ENCODE peak calls at places on chromosome 3, in five cellular contexts. One of them, this sample, is unnamed.

GRCh38 chr3:186198442-186198841 is 89.6 kb upstream of the ETV5 start:
- DNase-seq in islet precursor cell: no peak
- DNase-seq in stimulated activated CD8-positive, alpha-beta memory T cell treated with anti-CD3 and anti-CD28 coated beads, Interleukin-2, amount 100 ng/mL, for 1 hour: no peak
- DNase-seq in tibial nerve: no peak
- DNase-seq in lower lobe of right lung: no peak
- DNase-seq in this sample: no peak

GRCh38 chr3:154954750-154955149 is 125.4 kb upstream of the MME start:
- DNase-seq in islet precursor cell: no peak
- DNase-seq in tibial nerve: no peak
- DNase-seq in lower lobe of right lung: no peak
- DNase-seq in stimulated activated CD8-positive, alpha-beta memory T cell treated with anti-CD3 and anti-CD28 coated beads, Interleukin-2, amount 100 ng/mL, for 1 hour: no peak
- DNase-seq in this sample: no peak

GRCh38 chr3:25493246-25493645 is 65.2 kb downstream of the RARB start:
- DNase-seq in stimulated activated CD8-positive, alpha-beta memory T cell treated with anti-CD3 and anti-CD28 coated beads, Interleukin-2, amount 100 ng/mL, for 1 hour: no peak
- DNase-seq in islet precursor cell: no peak
- DNase-seq in tibial nerve: no peak
- DNase-seq in lower lobe of right lung: no peak
- DNase-seq in this sample: no peak

GRCh38 chr3:179067291-179067690 is 4.3 kb downstream of the ZMAT3 start:
- DNase-seq in tibial nerve: no peak
- DNase-seq in islet precursor cell: no peak
- DNase-seq in lower lobe of right lung: no peak
- DNase-seq in stimulated activated CD8-positive, alpha-beta memory T cell treated with anti-CD3 and anti-CD28 coated beads, Interleukin-2, amount 100 ng/mL, for 1 hour: no peak
- DNase-seq in this sample: no peak

GRCh38 chr3:58004972-58005371 is 3.2 kb upstream of the FLNB start:
- DNase-seq in lower lobe of right lung: no peak
- DNase-seq in islet precursor cell: no peak
- DNase-seq in stimulated activated CD8-positive, alpha-beta memory T cell treated with anti-CD3 and anti-CD28 coated beads, Interleukin-2, amount 100 ng/mL, for 1 hour: no peak
- DNase-seq in tibial nerve: no peak
- DNase-seq in this sample: no peak

GRCh38 chr3:197789309-197789708 is 1.7 kb upstream of the LRCH3 start:
- DNase-seq in tibial nerve: no peak
- DNase-seq in islet precursor cell: no peak
- DNase-seq in lower lobe of right lung: no peak
- DNase-seq in stimulated activated CD8-positive, alpha-beta memory T cell treated with anti-CD3 and anti-CD28 coated beads, Interleukin-2, amount 100 ng/mL, for 1 hour: no peak
- DNase-seq in this sample: no peak

GRCh38 chr3:154987846-154988245 is 92.3 kb upstream of the MME start:
- DNase-seq in stimulated activated CD8-positive, alpha-beta memory T cell treated with anti-CD3 and anti-CD28 coated beads, Interleukin-2, amount 100 ng/mL, for 1 hour: no peak
- DNase-seq in tibial nerve: no peak
- DNase-seq in lower lobe of right lung: no peak
- DNase-seq in islet precursor cell: no peak
- DNase-seq in this sample: no peak

GRCh38 chr3:146640955-146641867 is 36.1 kb upstream of the PLSCR5 start:
- DNase-seq in stimulated activated CD8-positive, alpha-beta memory T cell treated with anti-CD3 and anti-CD28 coated beads, Interleukin-2, amount 100 ng/mL, for 1 hour: no peak
- DNase-seq in islet precursor cell: peak; percentile 50
- DNase-seq in tibial nerve: no peak
- DNase-seq in lower lobe of right lung: no peak
- DNase-seq in this sample: no peak

GRCh38 chr3:186311431-186311830 is 50.6 kb downstream of the DGKG start:
- DNase-seq in stimulated activated CD8-positive, alpha-beta memory T cell treated with anti-CD3 and anti-CD28 coated beads, Interleukin-2, amount 100 ng/mL, for 1 hour: no peak
- DNase-seq in tibial nerve: no peak
- DNase-seq in islet precursor cell: no peak
- DNase-seq in lower lobe of right lung: no peak
- DNase-seq in this sample: no peak

GRCh38 chr3:52047295-52047960 is 8.9 kb downstream of the DUSP7 start:
- DNase-seq in islet precursor cell: no peak
- DNase-seq in stimulated activated CD8-positive, alpha-beta memory T cell treated with anti-CD3 and anti-CD28 coated beads, Interleukin-2, amount 100 ng/mL, for 1 hour: no peak
- DNase-seq in tibial nerve: no peak
- DNase-seq in lower lobe of right lung: peak; percentile 61
- DNase-seq in this sample: no peak

GRCh38 chr3:171116365-171116764 is 89.8 kb upstream of the SLC2A2 start:
- DNase-seq in lower lobe of right lung: no peak
- DNase-seq in tibial nerve: no peak
- DNase-seq in islet precursor cell: no peak
- DNase-seq in stimulated activated CD8-positive, alpha-beta memory T cell treated with anti-CD3 and anti-CD28 coated beads, Interleukin-2, amount 100 ng/mL, for 1 hour: no peak
- DNase-seq in this sample: no peak

GRCh38 chr3:64666171-64666581 is 21.6 kb downstream of the ADAMTS9 start:
- DNase-seq in stimulated activated CD8-positive, alpha-beta memory T cell treated with anti-CD3 and anti-CD28 coated beads, Interleukin-2, amount 100 ng/mL, for 1 hour: no peak
- DNase-seq in islet precursor cell: no peak
- DNase-seq in tibial nerve: no peak
- DNase-seq in lower lobe of right lung: no peak
- DNase-seq in this sample: no peak

GRCh38 chr3:144162042-144162441 is 190.4 kb downstream of the DIPK2A start:
- DNase-seq in tibial nerve: no peak
- DNase-seq in islet precursor cell: no peak
- DNase-seq in stimulated activated CD8-positive, alpha-beta memory T cell treated with anti-CD3 and anti-CD28 coated beads, Interleukin-2, amount 100 ng/mL, for 1 hour: no peak
- DNase-seq in lower lobe of right lung: no peak
- DNase-seq in this sample: no peak

GRCh38 chr3:47193871-47194859 is 30.3 kb upstream of the SETD2 start:
- DNase-seq in stimulated activated CD8-positive, alpha-beta memory T cell treated with anti-CD3 and anti-CD28 coated beads, Interleukin-2, amount 100 ng/mL, for 1 hour: no peak
- DNase-seq in lower lobe of right lung: no peak
- DNase-seq in tibial nerve: no peak
- DNase-seq in islet precursor cell: no peak
- DNase-seq in this sample: no peak

GRCh38 chr3:38985581-38985980 is 66.2 kb downstream of the SCN11A start:
- DNase-seq in tibial nerve: no peak
- DNase-seq in islet precursor cell: no peak
- DNase-seq in lower lobe of right lung: no peak
- DNase-seq in stimulated activated CD8-positive, alpha-beta memory T cell treated with anti-CD3 and anti-CD28 coated beads, Interleukin-2, amount 100 ng/mL, for 1 hour: no peak
- DNase-seq in this sample: no peak

GRCh38 chr3:31432897-31433678 is 99.6 kb upstream of the STT3B start:
- DNase-seq in islet precursor cell: no peak
- DNase-seq in lower lobe of right lung: no peak
- DNase-seq in stimulated activated CD8-positive, alpha-beta memory T cell treated with anti-CD3 and anti-CD28 coated beads, Interleukin-2, amount 100 ng/mL, for 1 hour: no peak
- DNase-seq in tibial nerve: no peak
- DNase-seq in this sample: no peak

GRCh38 chr3:34067442-34068130 is 269.2 kb downstream of the PDCD6IP start:
- DNase-seq in tibial nerve: no peak
- DNase-seq in stimulated activated CD8-positive, alpha-beta memory T cell treated with anti-CD3 and anti-CD28 coated beads, Interleukin-2, amount 100 ng/mL, for 1 hour: no peak
- DNase-seq in islet precursor cell: no peak
- DNase-seq in lower lobe of right lung: no peak
- DNase-seq in this sample: no peak

GRCh38 chr3:129058441-129059194 is 2.0 kb upstream of the GP9 start:
- DNase-seq in lower lobe of right lung: peak; percentile 36
- DNase-seq in tibial nerve: no peak
- DNase-seq in islet precursor cell: no peak
- DNase-seq in stimulated activated CD8-positive, alpha-beta memory T cell treated with anti-CD3 and anti-CD28 coated beads, Interleukin-2, amount 100 ng/mL, for 1 hour: no peak
- DNase-seq in this sample: no peak

GRCh38 chr3:71581451-71581980 is 2.0 kb downstream of the FOXP1 start:
- DNase-seq in lower lobe of right lung: peak; percentile 73
- DNase-seq in stimulated activated CD8-positive, alpha-beta memory T cell treated with anti-CD3 and anti-CD28 coated beads, Interleukin-2, amount 100 ng/mL, for 1 hour: no peak
- DNase-seq in tibial nerve: no peak
- DNase-seq in islet precursor cell: peak; percentile 66
- DNase-seq in this sample: peak; percentile 13

GRCh38 chr3:25069970-25070369 is 358.1 kb upstream of the RARB start:
- DNase-seq in lower lobe of right lung: no peak
- DNase-seq in stimulated activated CD8-positive, alpha-beta memory T cell treated with anti-CD3 and anti-CD28 coated beads, Interleukin-2, amount 100 ng/mL, for 1 hour: no peak
- DNase-seq in tibial nerve: no peak
- DNase-seq in islet precursor cell: no peak
- DNase-seq in this sample: no peak

This sample was measured in central memory CD8-positive, alpha-beta T cell.